ENCODE peak calls at places on chromosome 1, in six cellular contexts. K is ovary, I is ELR, U is D721Med, B is activated T-cell treated with anti-CD3 and anti-CD28 coated beads for 1 hour, P is skeletal muscle cell. G is an unnamed sample.

GRCh38 chr1:91617242-91617837 is 116.7 kb downstream of the CDC7 start:
- DNase-seq in P (no peak), U (no peak), K (peak; percentile 67), B (no peak), I (peak; percentile 8), G (peak; percentile 63)

GRCh38 chr1:181643631-181644030 is 160.3 kb downstream of the CACNA1E start:
- DNase-seq in K (no peak), B (no peak), P (no peak), I (no peak), U (no peak), G (no peak)

GRCh38 chr1:221734187-221734586 is 7.7 kb downstream of the DUSP10 start:
- DNase-seq in U (no peak), K (no peak), P (no peak), I (no peak), B (no peak), G (no peak)

GRCh38 chr1:54604572-54605370 is 18.6 kb downstream of the FAM151A start:
- DNase-seq in K (peak; percentile 7), P (no peak), I (no peak), U (no peak), B (peak; percentile 24), G (no peak)

GRCh38 chr1:151934048-151934493 is 24.8 kb upstream of the THEM4 start:
- DNase-seq in B (no peak), K (no peak), U (no peak), I (peak; percentile 79), P (no peak), G (peak; percentile 58)

GRCh38 chr1:15799928-15800835 is 7.3 kb downstream of the UQCRHL start:
- DNase-seq in K (peak; percentile 53), U (no peak), I (peak; percentile 94), B (no peak), P (no peak), G (peak; percentile 71)

GRCh38 chr1:111887875-111888274 is 101.6 kb downstream of the KCND3 start:
- DNase-seq in K (no peak), U (no peak), P (no peak), B (no peak), I (no peak), G (no peak)

GRCh38 chr1:160256396-160257046 is 5.8 kb downstream of the DCAF8 start:
- DNase-seq in I (peak; percentile 80), P (peak; percentile 30), B (no peak), U (no peak), K (no peak), G (no peak)

GRCh38 chr1:167722870-167723251 is 1.1 kb downstream of the MPZL1 start:
- DNase-seq in I (peak; percentile 29), K (no peak), P (no peak), B (no peak), U (no peak), G (no peak)

GRCh38 chr1:117093870-117094621 is 27.5 kb downstream of the TRIM45 start:
- DNase-seq in K (no peak), U (no peak), P (peak; percentile 43), I (peak; percentile 87), B (peak; percentile 9), G (peak; percentile 38)

GRCh38 chr1:19466112-19466561 is 19.2 kb downstream of the CAPZB start:
- DNase-seq in K (peak; percentile 76), I (no peak), B (no peak), P (no peak), U (no peak), G (no peak)

GRCh38 chr1:190320952-190321351 is 156.7 kb downstream of the BRINP3 start:
- DNase-seq in B (no peak), U (no peak), I (peak; percentile 69), K (no peak), P (peak; percentile 29), G (peak; percentile 22)

GRCh38 chr1:48916121-48917069 is 139.7 kb upstream of the BEND5 start:
- DNase-seq in B (no peak), U (no peak), K (no peak), P (no peak), I (peak; percentile 5), G (peak; percentile 43)

GRCh38 chr1:180641662-180642061 is 9.8 kb downstream of the XPR1 start:
- DNase-seq in B (no peak), U (no peak), P (no peak), I (no peak), K (no peak), G (no peak)